ENCODE peak calls at places on chromosomes 16 and 17, in six cellular contexts. F, A, X, K, R and Y are unnamed samples.

GRCh38 chr16:13238182-13238581 is 336.8 kb downstream of the SHISA9 start:
- DNase-seq in F (no peak), A (no peak), X (no peak), K (no peak), R (no peak), Y (no peak)

GRCh38 chr16:12988071-12988470 is 86.7 kb downstream of the SHISA9 start:
- DNase-seq in F (no peak), A (no peak), X (no peak), K (no peak), R (no peak), Y (no peak)

GRCh38 chr17:31596382-31597323 is 205.2 kb downstream of the RAB11FIP4 start:
- DNase-seq in F (peak), A (no peak), X (no peak), K (no peak), R (peak), Y (peak)

GRCh38 chr16:52069866-52070265 is 477.1 kb downstream of the TOX3 start:
- DNase-seq in F (peak), A (no peak), X (no peak), K (peak), R (no peak), Y (no peak)

GRCh38 chr17:64685705-64686104 is 23.6 kb upstream of the SMURF2 start:
- DNase-seq in F (no peak), A (no peak), X (no peak), K (no peak), R (no peak), Y (no peak)

GRCh38 chr16:56107944-56108583 is 83.2 kb upstream of the GNAO1 start:
- DNase-seq in F (no peak), A (no peak), X (no peak), K (peak), R (no peak), Y (no peak)

GRCh38 chr17:67150826-67151225 is 94.2 kb downstream of the HELZ start:
- DNase-seq in F (no peak), A (no peak), X (no peak), K (no peak), R (no peak), Y (no peak)

GRCh38 chr16:74766729-74767128 is 7.9 kb downstream of the FA2H start:
- DNase-seq in F (no peak), A (no peak), X (no peak), K (no peak), R (no peak), Y (no peak)

GRCh38 chr17:7704601-7705268 is at the start of gene EFNB3:
- DNase-seq in F (peak), A (no peak), X (no peak), K (peak), R (no peak), Y (no peak)

GRCh38 chr16:75456971-75457370 is 7.5 kb downstream of the TMEM170A start:
- DNase-seq in F (no peak), A (no peak), X (no peak), K (no peak), R (no peak), Y (no peak)